ENCODE peak calls at places on chromosomes 7 and 10, in four cellular contexts. G is pancreas, Z is esophagus muscularis mucosa, E is left ventricle myocardium inferior. C is an unnamed sample.

GRCh38 chr10:74437822-74438221 is 286.8 kb downstream of the ADK start:
- DNase-seq in Z (no peak), G (no peak), E (no peak), C (no peak)

GRCh38 chr10:43209064-43209455 is 57.8 kb downstream of the RASGEF1A start:
- DNase-seq in E (no peak), G (no peak), Z (no peak), C (peak)

GRCh38 chr10:126016884-126017283 is 120.5 kb downstream of the FANK1 start:
- DNase-seq in G (no peak), Z (no peak), E (no peak), C (no peak)

GRCh38 chr10:58010076-58010475 is 257.6 kb downstream of the IPMK start:
- DNase-seq in E (no peak), G (no peak), Z (no peak), C (no peak)

GRCh38 chr10:46559231-46559671 is 2.8 kb upstream of the GPRIN2 start:
- DNase-seq in G (peak), E (no peak), Z (no peak), C (no peak)

GRCh38 chr7:96266580-96266979 is 55.3 kb downstream of the SLC25A13 start:
- DNase-seq in E (no peak), G (no peak), Z (no peak), C (no peak)

GRCh38 chr7:133053321-133053891 is 28.5 kb downstream of the CHCHD3 start:
- DNase-seq in G (no peak), E (no peak), Z (no peak), C (no peak)

GRCh38 chr10:70232155-70232858 is 922 bp downstream of the PPA1 start:
- DNase-seq in G (peak), Z (peak), E (peak), C (peak)

GRCh38 chr7:15755061-15755460 is 68.6 kb upstream of the MEOX2 start:
- DNase-seq in Z (no peak), G (no peak), E (no peak), C (no peak)

GRCh38 chr7:93890464-93891068 is at the start of gene TFPI2:
- DNase-seq in E (peak), Z (no peak), G (peak), C (no peak)

GRCh38 chr7:2432910-2433712 is 29.7 kb downstream of the CHST12 start:
- DNase-seq in G (no peak), E (no peak), Z (no peak), C (no peak)

GRCh38 chr7:106610996-106611886 is 49.7 kb downstream of the CCDC71L start:
- DNase-seq in Z (no peak), G (no peak), E (no peak), C (no peak)

GRCh38 chr7:33784000-33784399 is 121.3 kb upstream of the BMPER start:
- DNase-seq in Z (no peak), G (no peak), E (no peak), C (no peak)

GRCh38 chr7:158312789-158313188 is 274.8 kb downstream of the PTPRN2 start:
- DNase-seq in Z (no peak), G (no peak), E (no peak), C (no peak)

GRCh38 chr7:93463764-93464163 is 110.8 kb downstream of the CALCR start:
- DNase-seq in Z (no peak), G (no peak), E (no peak), C (no peak)

GRCh38 chr7:50300336-50300735 is 4.2 kb upstream of the IKZF1 start:
- DNase-seq in Z (no peak), G (no peak), E (no peak), C (no peak)

GRCh38 chr7:84157171-84157570 is 37.4 kb downstream of the SEMA3A start:
- DNase-seq in Z (no peak), G (no peak), E (no peak), C (no peak)

GRCh38 chr10:34109952-34110702 is 705.0 kb downstream of the PARD3 start:
- DNase-seq in G (no peak), Z (peak), E (no peak), C (no peak)

GRCh38 chr10:44780461-44780860 is 130.7 kb upstream of the TMEM72 start:
- DNase-seq in E (no peak), Z (peak), G (no peak), C (no peak)

GRCh38 chr10:80188713-80189112 is 16.6 kb downstream of the ANXA11 start:
- DNase-seq in Z (no peak), G (no peak), E (no peak), C (no peak)

GRCh38 chr10:80168111-80168511 is 35.6 kb downstream of the PLAC9 start:
- DNase-seq in G (no peak), E (no peak), Z (peak), C (no peak)

GRCh38 chr7:66682350-66683093 is 53.8 kb downstream of the KCTD7 start:
- DNase-seq in Z (no peak), E (no peak), G (peak), C (no peak)

GRCh38 chr7:79553811-79554555 is 100.5 kb upstream of the MAGI2 start:
- DNase-seq in E (no peak), Z (no peak), G (no peak), C (no peak)

GRCh38 chr10:129840196-129840590 is 123.9 kb downstream of the EBF3 start:
- DNase-seq in G (no peak), Z (no peak), E (no peak), C (no peak)

GRCh38 chr10:18178862-18179483 is 38.7 kb downstream of the CACNB2 start:
- DNase-seq in Z (no peak), G (no peak), E (no peak), C (no peak)

GRCh38 chr7:16708980-16709379 is 44.6 kb upstream of the TSPAN13 start:
- DNase-seq in G (no peak), E (no peak), Z (no peak), C (no peak)

GRCh38 chr7:10412426-10413019 is 561.1 kb upstream of the PHF14 start:
- DNase-seq in G (no peak), Z (no peak), E (no peak), C (no peak)

GRCh38 chr10:32256613-32257437 is 90.1 kb downstream of the EPC1 start:
- DNase-seq in E (peak), G (peak), Z (no peak), C (peak)

GRCh38 chr10:29119374-29119773 is 169.5 kb upstream of the LYZL1 start:
- DNase-seq in E (peak), G (peak), Z (no peak), C (no peak)

GRCh38 chr7:155544485-155544884 is 1.9 kb downstream of the CNPY1 start:
- DNase-seq in G (no peak), E (no peak), Z (no peak), C (no peak)

GRCh38 chr7:146366938-146367337 is 250.3 kb downstream of the CNTNAP2 start:
- DNase-seq in G (no peak), Z (no peak), E (no peak), C (no peak)

GRCh38 chr7:31172071-31172470 is 120.0 kb downstream of the ADCYAP1R1 start:
- DNase-seq in G (no peak), Z (no peak), E (no peak), C (no peak)

GRCh38 chr10:58590924-58591323 is 78.3 kb downstream of the BICC1 start:
- DNase-seq in G (no peak), E (no peak), Z (no peak), C (no peak)

GRCh38 chr10:117363027-117363426 is 12.2 kb downstream of the PDZD8 start:
- DNase-seq in Z (no peak), E (no peak), G (no peak), C (no peak)

GRCh38 chr10:91536101-91536500 is 96.8 kb downstream of the PPP1R3C start:
- DNase-seq in Z (no peak), E (peak), G (no peak), C (no peak)

GRCh38 chr10:121886997-121887622 is 40.7 kb downstream of the ATE1 start:
- DNase-seq in Z (no peak), G (peak), E (no peak), C (peak)

GRCh38 chr10:96857613-96858012 is 25.5 kb downstream of the LCOR start:
- DNase-seq in G (no peak), E (no peak), Z (no peak), C (no peak)

GRCh38 chr10:96860631-96861277 is 28.7 kb downstream of the LCOR start:
- DNase-seq in E (no peak), G (no peak), Z (no peak), C (no peak)

GRCh38 chr10:96858706-96859050 is 26.6 kb downstream of the LCOR start:
- DNase-seq in E (no peak), Z (no peak), G (no peak), C (peak)

GRCh38 chr10:96858038-96858705 is 26.1 kb downstream of the LCOR start:
- DNase-seq in E (no peak), Z (no peak), G (no peak), C (no peak)

DNA sequence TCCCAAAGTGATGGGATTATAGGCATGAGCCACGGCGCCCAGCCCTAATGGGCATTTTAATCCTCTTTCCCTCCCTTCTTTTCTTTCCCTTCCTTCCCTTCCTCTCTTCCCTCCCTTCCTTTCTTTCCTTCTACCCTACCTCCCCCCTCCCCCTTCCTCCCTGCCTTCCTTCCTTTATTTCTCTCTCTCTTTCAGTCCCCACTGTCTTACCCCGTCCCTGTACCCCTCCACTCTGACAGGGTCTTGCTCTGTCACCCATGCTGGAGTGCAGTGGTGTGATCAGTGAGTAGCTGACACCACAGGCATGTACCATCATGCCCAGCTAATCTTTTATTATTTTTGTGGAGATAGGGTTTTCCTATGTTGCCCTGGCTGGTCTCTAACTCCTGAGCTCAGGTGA is 24.2 kb downstream of the LCOR start:
- DNase-seq in G (no peak), Z (no peak), E (no peak), C (no peak)
- H3K27ac ChIP-seq in G (no peak), Z (no peak), E (no peak), C (no peak)

GRCh38 chr10:101032637-101033201 is 1.7 kb downstream of the SFXN3 start:
- DNase-seq in G (no peak), E (peak), Z (peak), C (peak)
- H3K4me3 ChIP-seq in G (peak), E (peak), Z (peak), C (peak)

GRCh38 chr10:93485690-93486089 is 3.6 kb upstream of the MYOF start:
- DNase-seq in Z (no peak), E (no peak), G (no peak), C (no peak)
- TF ChIP-seq CTCF in Z (no peak), E (no peak), G (no peak), C (no peak)

GRCh38 chr10:14618669-14619068 is 156.0 kb downstream of the FAM107B start:
- DNase-seq in E (no peak), G (no peak), Z (no peak), C (no peak)

GRCh38 chr10:14616465-14616864 is 158.2 kb downstream of the FAM107B start:
- DNase-seq in E (no peak), G (no peak), Z (no peak), C (no peak)

GRCh38 chr10:14621037-14621436 is 153.7 kb downstream of the FAM107B start:
- DNase-seq in E (no peak), G (no peak), Z (no peak), C (no peak)

GRCh38 chr10:14617125-14617524 is 157.6 kb downstream of the FAM107B start:
- DNase-seq in E (no peak), G (no peak), Z (no peak), C (no peak)

GRCh38 chr10:14617850-14618249 is 156.8 kb downstream of the FAM107B start:
- DNase-seq in Z (no peak), E (no peak), G (no peak), C (no peak)
- H3K27ac ChIP-seq in Z (no peak), E (peak), G (no peak), C (no peak)

DNA sequence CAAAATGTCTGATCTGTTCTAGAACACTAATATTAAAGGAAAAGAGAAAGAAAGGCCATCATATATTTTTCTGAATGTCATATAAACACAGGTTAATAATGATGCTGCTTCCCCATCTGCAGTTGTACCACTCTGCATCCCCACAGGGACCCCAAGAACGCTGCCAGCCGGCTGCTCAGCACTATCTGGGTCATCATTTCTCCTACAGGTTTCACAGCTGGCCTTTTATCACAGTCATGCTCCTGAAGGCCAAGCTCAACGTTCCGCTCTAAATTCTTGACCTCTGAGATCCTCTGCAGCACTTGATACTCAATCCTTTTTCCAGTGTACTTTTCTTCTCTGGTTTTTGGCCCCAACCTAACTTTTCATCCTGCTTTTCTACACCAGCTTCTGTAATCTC is 4.8 kb downstream of the IDI1 start:
- DNase-seq in G (no peak), E (no peak), Z (no peak), C (no peak)
- H3K4me3 ChIP-seq in G (no peak), E (no peak), Z (no peak), C (peak)

C was measured in dorsolateral prefrontal cortex.